ENCODE peak calls at places on chromosomes 13 and 19, in four cellular contexts. Z is HepG2, F is H1, K is K562. X is an unnamed sample.

GRCh38 chr13:100818706-100819105 is 144.1 kb upstream of the TMTC4 start:
- DNase-seq in Z (no peak), K (no peak), F (no peak), X (no peak)

GRCh38 chr13:96844195-96844594 is 150.1 kb downstream of the OXGR1 start:
- DNase-seq in K (no peak), Z (no peak), F (no peak), X (no peak)

GRCh38 chr13:100721885-100722512 is 47.4 kb upstream of the TMTC4 start:
- DNase-seq in K (peak), F (peak), Z (peak), X (peak)

GRCh38 chr19:13212759-13213330 is 62.6 kb downstream of the IER2 start:
- DNase-seq in F (peak), K (peak), Z (peak), X (peak)

GRCh38 chr19:49437231-49437630 is 4.1 kb downstream of the SLC17A7 start:
- DNase-seq in Z (no peak), F (no peak), K (no peak), X (no peak)

GRCh38 chr19:32862173-32862572 is 7.4 kb downstream of the SLC7A9 start:
- DNase-seq in F (no peak), K (no peak), Z (no peak), X (no peak)

GRCh38 chr13:30968734-30969335 is 36.4 kb downstream of the TEX26 start:
- DNase-seq in Z (no peak), F (no peak), K (no peak), X (no peak)

GRCh38 chr13:35140321-35140720 is 198.3 kb downstream of the NBEA start:
- DNase-seq in F (no peak), K (no peak), Z (no peak), X (no peak)

GRCh38 chr13:29901714-29902631 is 51.6 kb upstream of the UBL3 start:
- DNase-seq in K (no peak), Z (no peak), F (no peak), X (no peak)

GRCh38 chr13:40876020-40876738 is 86.8 kb downstream of the SLC25A15 start:
- DNase-seq in K (no peak), F (no peak), Z (no peak), X (no peak)

DNA sequence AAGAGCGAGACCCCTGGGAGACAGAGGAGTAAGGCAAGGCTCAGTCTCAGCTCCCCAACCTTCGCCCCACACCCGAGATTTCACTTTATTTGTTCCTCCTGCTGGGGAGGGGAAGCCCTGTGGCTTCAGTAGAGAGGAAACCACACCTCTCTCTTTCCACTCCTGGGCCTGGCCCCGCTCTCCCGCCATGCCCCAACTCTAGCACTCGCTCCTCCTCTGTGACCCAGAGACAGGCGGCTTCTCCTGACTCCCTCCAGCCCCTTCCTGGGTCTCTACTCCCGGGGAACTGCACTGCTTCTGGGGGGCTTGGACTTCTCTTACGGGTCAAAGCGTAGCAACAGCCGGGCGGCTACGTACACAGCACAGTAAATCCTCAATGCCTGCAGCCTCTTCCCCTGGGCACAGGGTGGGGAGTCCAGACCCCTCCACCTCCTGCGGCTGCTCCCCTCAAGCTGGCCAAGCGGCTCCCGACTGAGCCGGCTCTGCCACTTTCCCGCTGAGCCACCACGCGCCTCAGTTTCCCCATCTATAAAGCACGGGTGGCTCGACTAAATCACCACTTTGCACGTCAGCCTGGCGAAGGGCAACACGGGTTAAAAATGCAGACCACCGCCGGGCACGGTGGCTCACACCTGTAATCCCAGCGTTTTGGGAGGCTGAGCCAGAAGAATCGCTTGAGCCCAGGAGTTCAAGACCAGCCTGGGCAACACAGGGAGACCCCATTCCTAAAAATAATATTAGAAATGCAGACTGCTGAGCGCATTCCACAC is 1.4 kb downstream of the RNF126 start:
- DNase-seq in K (peak), F (no peak), Z (no peak), X (no peak)
- TF ChIP-seq RNF2 in K (no peak), F (no peak), Z (no peak), X (no peak)

DNA sequence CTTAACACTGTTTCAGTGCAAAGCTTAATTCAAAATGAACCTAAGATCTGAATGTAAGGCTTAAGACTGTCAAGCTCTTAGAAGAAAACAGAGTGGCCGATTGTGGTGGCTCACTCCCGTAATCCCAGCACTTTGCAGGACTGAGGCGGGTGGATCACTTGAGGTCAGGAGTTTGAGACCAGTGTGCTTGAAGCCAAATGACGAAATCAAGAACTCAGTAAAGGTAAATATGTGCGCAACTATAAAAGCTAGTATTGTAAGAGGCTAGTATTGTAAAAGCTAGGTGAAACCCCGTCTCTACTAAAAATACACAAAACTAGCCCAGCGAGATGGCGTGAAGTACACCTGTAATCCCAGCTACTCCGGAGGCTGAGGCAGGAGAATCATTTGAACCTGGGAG is 12.7 kb downstream of the ATP4B start:
- DNase-seq in Z (no peak), K (no peak), F (no peak), X (no peak)
- TF ChIP-seq RNF2 in Z (no peak), K (no peak), F (no peak), X (no peak)

GRCh38 chr13:108346376-108346775 is 76.9 kb downstream of the TNFSF13B start:
- DNase-seq in K (no peak), F (no peak), Z (no peak), X (no peak)
- TF ChIP-seq RNF2 in K (no peak), F (no peak), Z (no peak), X (no peak)

GRCh38 chr13:84823528-84823927 is 941.3 kb upstream of the SLITRK1 start:
- DNase-seq in F (no peak), Z (no peak), K (no peak), X (no peak)

GRCh38 chr13:84816567-84817133 is 934.4 kb upstream of the SLITRK1 start:
- DNase-seq in Z (no peak), F (no peak), K (no peak), X (no peak)

GRCh38 chr13:84821261-84821660 is 939.0 kb upstream of the SLITRK1 start:
- DNase-seq in F (no peak), Z (no peak), K (no peak), X (no peak)
- TF ChIP-seq RNF2 in F (no peak), Z (no peak), K (no peak), X (no peak)

GRCh38 chr13:94061316-94061715 is 418.2 kb downstream of the DCT start:
- DNase-seq in Z (no peak), K (no peak), F (no peak), X (no peak)

GRCh38 chr13:94058821-94059360 is 420.6 kb downstream of the DCT start:
- DNase-seq in K (no peak), Z (no peak), F (no peak), X (no peak)

GRCh38 chr13:94057618-94058017 is 421.9 kb downstream of the DCT start:
- DNase-seq in F (no peak), K (no peak), Z (no peak), X (no peak)

GRCh38 chr13:94065741-94066140 is 413.7 kb downstream of the DCT start:
- DNase-seq in F (no peak), K (no peak), Z (no peak), X (no peak)

DNA sequence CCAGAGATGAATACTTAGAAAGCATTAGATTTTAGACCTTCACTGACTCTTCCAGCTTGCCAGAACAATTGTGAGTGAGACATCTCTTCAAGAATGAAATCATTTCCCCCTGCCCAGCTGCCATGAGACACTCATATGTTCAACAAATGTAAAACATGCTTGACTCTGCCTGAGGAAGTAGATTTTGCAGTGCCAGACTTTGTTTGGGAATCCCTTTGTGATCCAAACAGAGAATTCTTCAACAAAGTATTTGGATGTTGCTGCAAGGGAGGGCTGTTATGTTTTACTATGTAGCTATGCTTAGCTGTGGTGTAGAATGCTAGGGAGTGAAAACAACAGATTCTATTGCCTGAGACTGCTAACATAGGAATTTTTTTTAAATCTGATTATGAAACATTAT is 416.4 kb downstream of the DCT start:
- DNase-seq in F (no peak), K (no peak), Z (no peak), X (no peak)
- TF ChIP-seq RNF2 in F (no peak), K (no peak), Z (no peak), X (no peak)

DNA sequence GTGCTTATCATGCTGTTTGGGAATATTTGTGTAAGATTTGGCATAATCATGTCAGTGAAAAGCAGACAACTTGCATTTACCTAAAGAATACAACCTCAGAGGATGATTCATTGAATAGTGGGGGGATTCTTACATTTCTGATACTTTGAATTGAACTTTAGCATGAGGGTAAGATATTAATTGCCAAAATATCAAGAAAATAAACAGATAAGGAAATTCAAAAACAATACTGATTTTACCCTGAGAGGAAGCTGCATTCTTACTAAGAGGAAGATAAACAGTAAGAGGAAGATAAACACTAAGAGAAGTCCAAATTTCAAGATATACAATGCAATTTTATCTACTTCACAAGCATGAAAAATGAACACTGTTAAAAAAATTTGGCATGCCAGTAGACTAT is 2564.3 kb upstream of the PCDH20 start:
- DNase-seq in F (no peak), Z (no peak), K (no peak), X (no peak)
- TF ChIP-seq RNF2 in F (no peak), Z (no peak), K (no peak), X (no peak)

GRCh38 chr19:46201413-46202310 is 27.9 kb upstream of the IGFL1 start:
- DNase-seq in F (no peak), Z (no peak), K (no peak), X (peak)
- TF ChIP-seq RNF2 in F (no peak), Z (no peak), K (no peak), X (no peak)

DNA sequence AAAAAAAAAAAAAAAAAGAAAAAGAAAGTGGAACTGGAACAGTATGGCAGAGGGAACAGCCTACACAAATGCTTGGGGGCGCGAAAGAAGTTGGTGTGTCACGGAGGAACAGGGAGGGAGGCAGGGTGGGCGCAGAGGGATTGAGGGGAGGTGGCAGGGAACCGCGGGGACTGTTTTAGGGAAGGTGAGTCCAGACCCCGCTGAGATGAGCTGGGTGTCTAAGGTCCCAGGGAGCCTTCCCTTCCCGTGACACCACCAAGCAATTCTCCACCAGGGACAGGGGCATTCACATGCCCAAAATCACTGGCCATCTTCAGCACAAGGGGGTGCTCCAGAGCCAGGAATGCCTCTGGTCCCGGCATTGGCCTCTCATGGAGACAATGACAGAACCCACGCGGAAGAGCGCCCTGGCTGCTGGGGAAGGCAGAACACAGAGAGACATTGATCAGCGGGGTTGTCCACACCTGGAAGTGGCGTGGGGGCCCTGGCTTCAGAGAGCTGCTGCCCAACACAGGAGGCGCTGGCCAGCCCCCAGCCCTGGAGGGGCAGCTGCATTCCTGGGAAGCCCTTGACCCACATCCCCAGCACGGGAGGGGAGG is 6.9 kb downstream of the PEAK3 start:
- DNase-seq in K (peak), F (peak), Z (peak), X (peak)
- TF ChIP-seq RNF2 in K (no peak), F (no peak), Z (no peak), X (no peak)

GRCh38 chr13:80376554-80376953 is 35.6 kb upstream of the SPRY2 start:
- DNase-seq in Z (no peak), F (no peak), K (no peak), X (no peak)

GRCh38 chr13:80382576-80382975 is 41.6 kb upstream of the SPRY2 start:
- DNase-seq in Z (no peak), F (no peak), K (no peak), X (no peak)

GRCh38 chr13:80374453-80374852 is 33.5 kb upstream of the SPRY2 start:
- DNase-seq in K (no peak), Z (no peak), F (no peak), X (no peak)

GRCh38 chr13:80379245-80379644 is 38.3 kb upstream of the SPRY2 start:
- DNase-seq in Z (no peak), F (no peak), K (no peak), X (peak)
- TF ChIP-seq RNF2 in Z (no peak), F (no peak), K (no peak), X (no peak)